ENCODE peak calls at places on chromosomes 13 and 19, in seven cellular contexts. L is NCI-H774; Y is kidney tubule cell; H is stimulated activated CD8-positive, alpha-beta memory T cell treated with anti-CD3 and anti-CD28 coated beads, Interleukin-7, amount 100 ng/mL, for 1 hour; S is NCI-H510A treated with DMSO at 0.1 percent for 48 hours; X is central memory CD8-positive, alpha-beta T cell; E is ureter. C is an unnamed sample.

GRCh38 chr13:100530645-100531044 is 57.9 kb downstream of the GGACT start:
- DNase-seq in L (no peak), Y (peak), H (no peak), S (no peak), X (no peak), E (no peak), C (no peak)

GRCh38 chr13:113534236-113534860 is 43.8 kb upstream of the DCUN1D2 start:
- DNase-seq in L (no peak), Y (no peak), H (no peak), S (no peak), X (no peak), E (no peak), C (no peak)

GRCh38 chr13:45621950-45622349 is 6.4 kb upstream of the ERICH6B start:
- DNase-seq in L (no peak), Y (no peak), H (no peak), S (no peak), X (no peak), E (no peak), C (no peak)

GRCh38 chr19:2288743-2289713 is 7.1 kb upstream of the PEAK3 start:
- DNase-seq in L (no peak), Y (no peak), H (no peak), S (no peak), X (no peak), E (no peak), C (no peak)

GRCh38 chr19:2167896-2168618 is 4.3 kb downstream of the DOT1L start:
- DNase-seq in L (no peak), Y (peak), H (no peak), S (no peak), X (no peak), E (peak), C (no peak)

GRCh38 chr13:99909836-99910619 is 61.5 kb downstream of the ZIC5 start:
- DNase-seq in L (no peak), Y (no peak), H (no peak), S (no peak), X (no peak), E (no peak), C (no peak)

GRCh38 chr19:40592170-40592569 is 9.0 kb upstream of the LTBP4 start:
- DNase-seq in L (peak), Y (peak), H (no peak), S (peak), X (no peak), E (no peak), C (peak)

GRCh38 chr19:51003316-51003715 is 1.9 kb upstream of the KLK8 start:
- DNase-seq in L (no peak), Y (no peak), H (no peak), S (no peak), X (no peak), E (no peak), C (no peak)

GRCh38 chr13:29500426-29500825 is 95.1 kb downstream of the SLC7A1 start:
- DNase-seq in L (no peak), Y (peak), H (no peak), S (no peak), X (no peak), E (no peak), C (no peak)

GRCh38 chr19:24074720-24075119 is 12.3 kb upstream of the ZNF254 start:
- DNase-seq in L (no peak), Y (no peak), H (no peak), S (no peak), X (no peak), E (peak), C (no peak)

GRCh38 chr13:48551329-48551728 is 18.4 kb upstream of the RCBTB2 start:
- DNase-seq in L (no peak), Y (no peak), H (no peak), S (no peak), X (no peak), E (no peak), C (no peak)

GRCh38 chr19:9586764-9587163 is 2.5 kb upstream of the ZNF121 start:
- DNase-seq in L (peak), Y (peak), H (peak), S (peak), X (peak), E (peak), C (peak)

GRCh38 chr13:97395437-97396136 is 38.4 kb upstream of the RAP2A start:
- DNase-seq in L (no peak), Y (peak), H (no peak), S (no peak), X (no peak), E (no peak), C (no peak)

GRCh38 chr19:39558623-39559117 is 18.7 kb upstream of the EID2 start:
- DNase-seq in L (no peak), Y (no peak), H (no peak), S (peak), X (no peak), E (no peak), C (no peak)

GRCh38 chr19:46068345-46069258 is 27.8 kb upstream of the IGFL4 start:
- DNase-seq in L (no peak), Y (peak), H (no peak), S (no peak), X (no peak), E (no peak), C (no peak)

GRCh38 chr19:56765107-56765506 is 75.4 kb downstream of the PEG3 start:
- DNase-seq in L (no peak), Y (peak), H (no peak), S (no peak), X (no peak), E (peak), C (no peak)

GRCh38 chr13:73704587-73704986 is 429.6 kb downstream of the KLF12 start:
- DNase-seq in L (no peak), Y (no peak), H (no peak), S (no peak), X (no peak), E (no peak), C (no peak)

GRCh38 chr19:34131100-34131499 is 41.2 kb upstream of the LSM14A start:
- DNase-seq in L (no peak), Y (no peak), H (no peak), S (no peak), X (no peak), E (no peak), C (no peak)

GRCh38 chr13:28984825-28985224 is 164.7 kb downstream of the MTUS2 start:
- DNase-seq in L (no peak), Y (no peak), H (no peak), S (no peak), X (no peak), E (no peak), C (no peak)

GRCh38 chr19:35141627-35142401 is 1.2 kb upstream of the FXYD7 start:
- DNase-seq in L (no peak), Y (no peak), H (no peak), S (no peak), X (no peak), E (no peak), C (no peak)

GRCh38 chr13:37701306-37701705 is 102.7 kb upstream of the POSTN start:
- DNase-seq in L (no peak), Y (no peak), H (no peak), S (no peak), X (no peak), E (no peak), C (no peak)

GRCh38 chr19:49057636-49058234 is at the start of gene CGB7:
- DNase-seq in L (peak), Y (peak), H (no peak), S (peak), X (no peak), E (peak), C (no peak)

GRCh38 chr19:52048604-52049493 is at the start of gene ZNF432:
- DNase-seq in L (peak), Y (peak), H (peak), S (peak), X (peak), E (peak), C (peak)

GRCh38 chr13:114004416-114005205 is 30.7 kb upstream of the C13orf46 start:
- DNase-seq in L (no peak), Y (no peak), H (no peak), S (no peak), X (no peak), E (no peak), C (no peak)

GRCh38 chr13:98108330-98108729 is 34.6 kb upstream of the FARP1 start:
- DNase-seq in L (no peak), Y (no peak), H (no peak), S (no peak), X (no peak), E (no peak), C (no peak)

GRCh38 chr19:31351212-31352193 is 2.3 kb upstream of the TSHZ3 start:
- DNase-seq in L (no peak), Y (peak), H (no peak), S (no peak), X (no peak), E (no peak), C (no peak)

GRCh38 chr19:38445362-38445761 is 11.9 kb downstream of the RYR1 start:
- DNase-seq in L (no peak), Y (no peak), H (no peak), S (no peak), X (no peak), E (no peak), C (no peak)

GRCh38 chr19:2244122-2244411 is 5.1 kb upstream of the AMH start:
- DNase-seq in L (no peak), Y (no peak), H (no peak), S (no peak), X (no peak), E (no peak), C (no peak)

GRCh38 chr19:4474504-4475136 is 2.5 kb downstream of the HDGFL2 start:
- DNase-seq in L (no peak), Y (peak), H (no peak), S (peak), X (no peak), E (no peak), C (peak)

GRCh38 chr19:49361438-49362047 is 673 bp downstream of the TEAD2 start:
- DNase-seq in L (no peak), Y (peak), H (no peak), S (no peak), X (no peak), E (peak), C (peak)

GRCh38 chr13:80084086-80084676 is 256.7 kb downstream of the SPRY2 start:
- DNase-seq in L (peak), Y (peak), H (no peak), S (peak), X (no peak), E (no peak), C (no peak)

GRCh38 chr13:59728896-59729545 is 434.7 kb downstream of the DIAPH3 start:
- DNase-seq in L (no peak), Y (peak), H (no peak), S (no peak), X (no peak), E (no peak), C (no peak)

GRCh38 chr19:533485-534058 is 2.0 kb downstream of the CDC34 start:
- DNase-seq in L (no peak), Y (no peak), H (no peak), S (no peak), X (no peak), E (no peak), C (no peak)

C was measured in DMS79.